ENCODE peak calls at places on chromosome 15, in six cellular contexts. One of them, this sample, is unnamed.

GRCh38 chr15:76678766-76679165 is 226.4 kb downstream of the SCAPER start:
- DNase-seq in prostate gland: no peak
- DNase-seq in aorta: no peak
- DNase-seq in dorsolateral prefrontal cortex: no peak
- DNase-seq in tibial artery: no peak
- DNase-seq in HepG2: no peak
- DNase-seq in this sample: no peak

GRCh38 chr15:25176991-25177954 is 222.5 kb downstream of the SNRPN start:
- DNase-seq in HepG2: no peak
- DNase-seq in tibial artery: peak; percentile 16
- DNase-seq in prostate gland: peak; percentile 2
- DNase-seq in aorta: peak; percentile 30
- DNase-seq in dorsolateral prefrontal cortex: peak; percentile 2
- DNase-seq in this sample: no peak

GRCh38 chr15:26087395-26087794 is 224.3 kb upstream of the ATP10A start:
- DNase-seq in HepG2: no peak
- DNase-seq in aorta: no peak
- DNase-seq in dorsolateral prefrontal cortex: no peak
- DNase-seq in tibial artery: no peak
- DNase-seq in prostate gland: no peak
- DNase-seq in this sample: no peak

GRCh38 chr15:78508272-78508671 is 895 bp downstream of the HYKK start:
- DNase-seq in prostate gland: no peak
- DNase-seq in dorsolateral prefrontal cortex: no peak
- DNase-seq in tibial artery: no peak
- DNase-seq in aorta: no peak
- DNase-seq in HepG2: peak; percentile 3
- DNase-seq in this sample: peak; percentile 86

GRCh38 chr15:99451484-99451883 is 114.3 kb upstream of the MEF2A start:
- DNase-seq in HepG2: no peak
- DNase-seq in prostate gland: no peak
- DNase-seq in dorsolateral prefrontal cortex: no peak
- DNase-seq in tibial artery: no peak
- DNase-seq in aorta: no peak
- DNase-seq in this sample: no peak

GRCh38 chr15:79874242-79874641 is 22.6 kb downstream of the MTHFS start:
- DNase-seq in dorsolateral prefrontal cortex: no peak
- DNase-seq in prostate gland: no peak
- DNase-seq in aorta: no peak
- DNase-seq in tibial artery: no peak
- DNase-seq in HepG2: peak; percentile 52
- DNase-seq in this sample: no peak

GRCh38 chr15:42803436-42803835 is 66.5 kb upstream of the CDAN1 start:
- DNase-seq in aorta: no peak
- DNase-seq in dorsolateral prefrontal cortex: no peak
- DNase-seq in tibial artery: no peak
- DNase-seq in HepG2: no peak
- DNase-seq in prostate gland: no peak
- DNase-seq in this sample: no peak

GRCh38 chr15:80712956-80713355 is 17.8 kb downstream of the ABHD17C start:
- DNase-seq in prostate gland: no peak
- DNase-seq in dorsolateral prefrontal cortex: no peak
- DNase-seq in tibial artery: no peak
- DNase-seq in aorta: no peak
- DNase-seq in HepG2: no peak
- DNase-seq in this sample: no peak

GRCh38 chr15:73190189-73190601 is 137.9 kb downstream of the NEO1 start:
- DNase-seq in prostate gland: no peak
- DNase-seq in dorsolateral prefrontal cortex: no peak
- DNase-seq in tibial artery: no peak
- DNase-seq in aorta: no peak
- DNase-seq in HepG2: no peak
- DNase-seq in this sample: no peak

GRCh38 chr15:41870689-41871081 is 23.2 kb downstream of the SPTBN5 start:
- DNase-seq in dorsolateral prefrontal cortex: peak; percentile 22
- DNase-seq in HepG2: no peak
- DNase-seq in tibial artery: no peak
- DNase-seq in prostate gland: no peak
- DNase-seq in aorta: no peak
- DNase-seq in this sample: peak; percentile 29

GRCh38 chr15:40693904-40694705 is 869 bp upstream of the RAD51 start:
- DNase-seq in prostate gland: no peak
- DNase-seq in tibial artery: no peak
- DNase-seq in dorsolateral prefrontal cortex: no peak
- DNase-seq in aorta: no peak
- DNase-seq in HepG2: peak; percentile 6
- DNase-seq in this sample: no peak

GRCh38 chr15:50633653-50634052 is 52.9 kb downstream of the TRPM7 start:
- DNase-seq in prostate gland: no peak
- DNase-seq in tibial artery: no peak
- DNase-seq in dorsolateral prefrontal cortex: no peak
- DNase-seq in HepG2: no peak
- DNase-seq in aorta: no peak
- DNase-seq in this sample: no peak

GRCh38 chr15:70249616-70250015 is 151.9 kb upstream of the TLE3 start:
- DNase-seq in aorta: no peak
- DNase-seq in prostate gland: no peak
- DNase-seq in HepG2: no peak
- DNase-seq in tibial artery: no peak
- DNase-seq in dorsolateral prefrontal cortex: no peak
- DNase-seq in this sample: no peak

GRCh38 chr15:51288143-51289065 is 50.0 kb downstream of the CYP19A1 start:
- DNase-seq in dorsolateral prefrontal cortex: no peak
- DNase-seq in prostate gland: no peak
- DNase-seq in aorta: no peak
- DNase-seq in tibial artery: no peak
- DNase-seq in HepG2: peak; percentile 69
- DNase-seq in this sample: peak; percentile 26

GRCh38 chr15:61157933-61158332 is 71.2 kb downstream of the RORA start:
- DNase-seq in HepG2: no peak
- DNase-seq in dorsolateral prefrontal cortex: no peak
- DNase-seq in prostate gland: no peak
- DNase-seq in aorta: peak; percentile 54
- DNase-seq in tibial artery: peak; percentile 78
- DNase-seq in this sample: no peak

GRCh38 chr15:72907733-72908132 is 124.2 kb upstream of the ADPGK start:
- DNase-seq in tibial artery: no peak
- DNase-seq in HepG2: no peak
- DNase-seq in dorsolateral prefrontal cortex: no peak
- DNase-seq in aorta: no peak
- DNase-seq in prostate gland: no peak
- DNase-seq in this sample: no peak

GRCh38 chr15:77266708-77267387 is 153.1 kb downstream of the PEAK1 start:
- DNase-seq in HepG2: no peak
- DNase-seq in prostate gland: no peak
- DNase-seq in dorsolateral prefrontal cortex: no peak
- DNase-seq in tibial artery: no peak
- DNase-seq in aorta: no peak
- DNase-seq in this sample: no peak

GRCh38 chr15:86830304-86830703 is 750.6 kb downstream of the AGBL1 start:
- DNase-seq in tibial artery: no peak
- DNase-seq in prostate gland: no peak
- DNase-seq in HepG2: no peak
- DNase-seq in aorta: no peak
- DNase-seq in dorsolateral prefrontal cortex: no peak
- DNase-seq in this sample: no peak

GRCh38 chr15:86829251-86829650 is 749.6 kb downstream of the AGBL1 start:
- DNase-seq in HepG2: no peak
- DNase-seq in aorta: no peak
- DNase-seq in tibial artery: no peak
- DNase-seq in prostate gland: no peak
- DNase-seq in dorsolateral prefrontal cortex: no peak
- DNase-seq in this sample: no peak

GRCh38 chr15:86834115-86834863 is 754.6 kb downstream of the AGBL1 start:
- DNase-seq in aorta: no peak
- DNase-seq in prostate gland: no peak
- DNase-seq in tibial artery: no peak
- DNase-seq in dorsolateral prefrontal cortex: no peak
- DNase-seq in HepG2: no peak
- DNase-seq in this sample: peak; percentile 6

GRCh38 chr15:86837631-86838030 is 758.0 kb downstream of the AGBL1 start:
- DNase-seq in prostate gland: no peak
- DNase-seq in HepG2: no peak
- DNase-seq in tibial artery: no peak
- DNase-seq in aorta: no peak
- DNase-seq in dorsolateral prefrontal cortex: no peak
- DNase-seq in this sample: no peak

DNA sequence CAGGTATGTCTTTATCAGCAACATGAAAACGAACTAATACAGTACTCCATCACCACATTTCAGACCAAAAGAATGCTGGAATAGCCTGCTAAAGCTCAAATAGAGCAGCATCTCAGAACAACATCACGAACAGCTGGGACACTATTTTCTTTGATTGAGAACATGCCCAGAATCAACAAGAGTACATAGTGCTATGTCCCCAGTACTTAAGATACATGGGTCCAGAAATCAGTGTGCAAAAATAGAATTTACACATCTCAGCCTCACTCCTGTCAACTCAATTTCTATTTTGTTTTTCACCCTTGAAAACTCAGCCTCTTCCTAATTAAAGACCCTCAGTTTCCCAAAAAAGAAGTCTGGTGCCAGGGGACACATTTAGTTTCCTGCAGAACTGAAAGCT is 753.9 kb downstream of the AGBL1 start:
- DNase-seq in HepG2: no peak
- DNase-seq in prostate gland: no peak
- DNase-seq in tibial artery: no peak
- DNase-seq in dorsolateral prefrontal cortex: no peak
- DNase-seq in aorta: no peak
- DNase-seq in this sample: no peak
- H3K27ac ChIP-seq in HepG2: no peak overlapping the region
- H3K27ac ChIP-seq in prostate gland: no peak overlapping the region
- H3K27ac ChIP-seq in tibial artery: no peak overlapping the region
- H3K27ac ChIP-seq in dorsolateral prefrontal cortex: no peak overlapping the region
- H3K27ac ChIP-seq in aorta: no peak overlapping the region
- H3K27ac ChIP-seq in this sample: no peak overlapping the region

DNA sequence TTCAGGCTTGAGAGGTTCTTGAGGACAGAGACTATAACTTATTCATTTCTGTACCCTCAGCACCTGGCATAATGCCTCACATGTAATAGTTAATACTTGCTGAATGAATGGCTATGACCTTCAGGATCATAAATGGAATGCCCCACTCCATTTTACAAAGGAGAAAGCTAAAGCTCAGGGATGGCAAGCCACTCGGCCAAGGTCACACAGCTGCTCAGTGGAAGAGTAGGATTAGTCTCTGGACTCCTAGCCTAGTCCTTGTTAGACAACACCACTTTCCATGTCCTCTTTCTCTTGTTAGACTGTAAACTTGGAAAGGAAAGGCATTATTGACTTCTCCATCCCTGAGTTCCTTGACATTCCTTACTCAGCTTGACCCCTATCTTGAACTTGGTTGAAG is 3.2 kb upstream of the ALPK3 start:
- DNase-seq in tibial artery: no peak
- DNase-seq in dorsolateral prefrontal cortex: no peak
- DNase-seq in aorta: no peak
- DNase-seq in HepG2: no peak
- DNase-seq in prostate gland: no peak
- DNase-seq in this sample: no peak
- H3K27ac ChIP-seq in tibial artery: no peak overlapping the region
- H3K27ac ChIP-seq in dorsolateral prefrontal cortex: no peak overlapping the region
- H3K27ac ChIP-seq in aorta: no peak overlapping the region
- H3K27ac ChIP-seq in HepG2: no peak overlapping the region
- H3K27ac ChIP-seq in prostate gland: no peak overlapping the region
- H3K27ac ChIP-seq in this sample: no peak overlapping the region

GRCh38 chr15:30979457-30979856 is 12.0 kb downstream of the MTMR10 start:
- DNase-seq in tibial artery: no peak
- DNase-seq in prostate gland: no peak
- DNase-seq in dorsolateral prefrontal cortex: no peak
- DNase-seq in HepG2: no peak
- DNase-seq in aorta: no peak
- DNase-seq in this sample: no peak

GRCh38 chr15:30985081-30985531 is 6.3 kb downstream of the MTMR10 start:
- DNase-seq in aorta: peak; percentile 53
- DNase-seq in prostate gland: peak; percentile 25
- DNase-seq in tibial artery: peak; percentile 30
- DNase-seq in dorsolateral prefrontal cortex: no peak
- DNase-seq in HepG2: no peak
- DNase-seq in this sample: peak; percentile 31

GRCh38 chr15:30990036-30990435 is 1.4 kb downstream of the MTMR10 start:
- DNase-seq in prostate gland: no peak
- DNase-seq in tibial artery: no peak
- DNase-seq in aorta: no peak
- DNase-seq in HepG2: peak; percentile 36
- DNase-seq in dorsolateral prefrontal cortex: no peak
- DNase-seq in this sample: no peak

GRCh38 chr15:30984118-30984517 is 7.3 kb downstream of the MTMR10 start:
- DNase-seq in dorsolateral prefrontal cortex: no peak
- DNase-seq in aorta: no peak
- DNase-seq in tibial artery: no peak
- DNase-seq in prostate gland: no peak
- DNase-seq in HepG2: no peak
- DNase-seq in this sample: no peak

DNA sequence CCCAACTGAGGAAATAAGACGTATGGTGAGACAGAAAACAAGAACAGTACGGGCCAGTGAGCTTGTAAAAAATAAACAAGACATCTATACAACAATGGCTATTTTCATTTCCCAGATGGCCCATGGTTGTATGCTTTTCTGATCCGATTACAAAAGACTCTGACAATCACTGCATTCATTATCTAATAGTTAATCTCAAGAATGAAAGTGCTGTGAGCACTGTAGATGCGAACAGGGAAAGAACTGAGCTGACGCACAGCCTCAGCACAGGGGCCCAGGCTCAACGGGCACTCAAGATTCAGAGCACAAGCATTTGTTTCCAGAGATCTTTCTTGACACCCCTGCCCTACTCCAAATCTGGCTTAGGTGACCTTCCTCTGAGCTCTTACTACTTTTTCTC is 6.9 kb downstream of the MTMR10 start:
- DNase-seq in HepG2: no peak
- DNase-seq in aorta: no peak
- DNase-seq in tibial artery: no peak
- DNase-seq in dorsolateral prefrontal cortex: peak; percentile 25
- DNase-seq in prostate gland: peak; percentile 9
- DNase-seq in this sample: peak; percentile 15
- H3K27ac ChIP-seq in HepG2: no peak overlapping the region
- H3K27ac ChIP-seq in aorta: peak overlapping the region; percentile 36
- H3K27ac ChIP-seq in tibial artery: peak overlapping the region; percentile 15
- H3K27ac ChIP-seq in dorsolateral prefrontal cortex: peak overlapping the region; percentile 89
- H3K27ac ChIP-seq in prostate gland: peak overlapping the region; percentile 59
- H3K27ac ChIP-seq in this sample: peak overlapping the region; percentile 34

GRCh38 chr15:94306700-94307650 is 75.6 kb downstream of the MCTP2 start:
- DNase-seq in HepG2: no peak
- DNase-seq in prostate gland: no peak
- DNase-seq in tibial artery: no peak
- DNase-seq in aorta: no peak
- DNase-seq in dorsolateral prefrontal cortex: no peak
- DNase-seq in this sample: no peak
- H3K27ac ChIP-seq in HepG2: no peak overlapping the region
- H3K27ac ChIP-seq in prostate gland: no peak overlapping the region
- H3K27ac ChIP-seq in tibial artery: no peak overlapping the region
- H3K27ac ChIP-seq in aorta: no peak overlapping the region
- H3K27ac ChIP-seq in dorsolateral prefrontal cortex: no peak overlapping the region
- H3K27ac ChIP-seq in this sample: no peak overlapping the region

This sample was measured in small intestine.